ENCODE peak calls at places on chromosomes 5 and 9, in seven cellular contexts. E, C, R, Q, M, B and I are unnamed samples.

GRCh38 chr5:132812949-132813598 is at the start of gene SOWAHA:
- DNase-seq in M (peak), R (no peak), Q (no peak), C (no peak), E (no peak), B (no peak), I (peak)

GRCh38 chr5:157303667-157304327 is 37.9 kb downstream of the CYFIP2 start:
- DNase-seq in R (no peak), B (no peak), Q (peak), M (no peak), E (no peak), C (no peak), I (no peak)

GRCh38 chr9:97556721-97557605 is 55.5 kb downstream of the TMOD1 start:
- DNase-seq in C (no peak), M (no peak), B (no peak), R (no peak), E (no peak), Q (peak), I (no peak)

GRCh38 chr5:115778417-115778816 is 38.0 kb downstream of the CDO1 start:
- DNase-seq in M (no peak), C (no peak), B (no peak), R (no peak), E (no peak), Q (no peak), I (no peak)

GRCh38 chr5:89073045-89073444 is 190.1 kb upstream of the MEF2C start:
- DNase-seq in E (no peak), M (no peak), C (no peak), B (no peak), R (no peak), Q (no peak), I (no peak)

GRCh38 chr5:43019615-43020293 is 20.4 kb downstream of the ANXA2R start:
- DNase-seq in M (no peak), R (no peak), B (no peak), Q (peak), E (peak), C (no peak), I (peak)

GRCh38 chr9:120610975-120611689 is 31.2 kb upstream of the CDK5RAP2 start:
- DNase-seq in E (no peak), C (no peak), R (no peak), M (no peak), B (no peak), Q (no peak), I (no peak)

GRCh38 chr5:76710991-76711390 is 4.9 kb upstream of the F2R start:
- DNase-seq in Q (no peak), B (no peak), E (no peak), R (no peak), M (no peak), C (no peak), I (no peak)

GRCh38 chr5:96569332-96569731 is 92.8 kb upstream of the CAST start:
- DNase-seq in M (no peak), E (no peak), B (no peak), Q (no peak), R (no peak), C (no peak), I (no peak)

GRCh38 chr9:134922066-134922931 is 4.6 kb upstream of the FCN1 start:
- DNase-seq in R (no peak), Q (peak), C (no peak), M (no peak), E (peak), B (no peak), I (no peak)